ENCODE peak calls at places on chromosomes 13 and 19, in six cellular contexts. One of them, this sample, is unnamed.

GRCh38 chr13:24659239-24659638 is 21.0 kb upstream of the ATP12A start:
- DNase-seq in uterus: no peak
- DNase-seq in ovary: no peak
- DNase-seq in upper lobe of left lung: no peak
- DNase-seq in HCT116: no peak
- DNase-seq in breast epithelium: no peak
- DNase-seq in this sample: no peak

GRCh38 chr19:15249912-15250634 is 17.8 kb upstream of the EPHX3 start:
- DNase-seq in uterus: peak
- DNase-seq in ovary: peak
- DNase-seq in upper lobe of left lung: no peak
- DNase-seq in HCT116: no peak
- DNase-seq in breast epithelium: no peak
- DNase-seq in this sample: no peak

GRCh38 chr13:99758465-99759162 is 213.0 kb downstream of the ZIC5 start:
- DNase-seq in uterus: no peak
- DNase-seq in ovary: no peak
- DNase-seq in upper lobe of left lung: no peak
- DNase-seq in HCT116: no peak
- DNase-seq in breast epithelium: no peak
- DNase-seq in this sample: no peak

GRCh38 chr19:43316591-43317319 is 36.7 kb upstream of the CD177 start:
- DNase-seq in uterus: no peak
- DNase-seq in ovary: no peak
- DNase-seq in upper lobe of left lung: peak
- DNase-seq in HCT116: peak
- DNase-seq in breast epithelium: no peak
- DNase-seq in this sample: no peak

GRCh38 chr13:77523834-77524728 is 11.4 kb upstream of the SCEL start:
- DNase-seq in uterus: no peak
- DNase-seq in ovary: no peak
- DNase-seq in upper lobe of left lung: no peak
- DNase-seq in HCT116: no peak
- DNase-seq in breast epithelium: no peak
- DNase-seq in this sample: no peak

GRCh38 chr13:50676602-50677001 is 166.9 kb downstream of the DLEU7 start:
- DNase-seq in uterus: no peak
- DNase-seq in ovary: no peak
- DNase-seq in upper lobe of left lung: no peak
- DNase-seq in HCT116: no peak
- DNase-seq in breast epithelium: no peak
- DNase-seq in this sample: no peak

GRCh38 chr19:7561229-7561806 is 25.8 kb downstream of the PNPLA6 start:
- DNase-seq in uterus: no peak
- DNase-seq in ovary: no peak
- DNase-seq in upper lobe of left lung: peak
- DNase-seq in HCT116: no peak
- DNase-seq in breast epithelium: no peak
- DNase-seq in this sample: no peak

GRCh38 chr19:48445256-48445605 is 552 bp upstream of the GRWD1 start:
- DNase-seq in uterus: peak
- DNase-seq in ovary: no peak
- DNase-seq in upper lobe of left lung: no peak
- DNase-seq in HCT116: peak
- DNase-seq in breast epithelium: no peak
- DNase-seq in this sample: peak

GRCh38 chr13:26718872-26719271 is 41.7 kb downstream of the GPR12 start:
- DNase-seq in uterus: no peak
- DNase-seq in ovary: no peak
- DNase-seq in upper lobe of left lung: no peak
- DNase-seq in HCT116: no peak
- DNase-seq in breast epithelium: no peak
- DNase-seq in this sample: no peak

GRCh38 chr19:17311455-17312248 is 2.3 kb downstream of the DDA1 start:
- DNase-seq in uterus: no peak
- DNase-seq in ovary: no peak
- DNase-seq in upper lobe of left lung: no peak
- DNase-seq in HCT116: no peak
- DNase-seq in breast epithelium: no peak
- DNase-seq in this sample: no peak

GRCh38 chr19:18603255-18603957 is 3.2 kb downstream of the CRLF1 start:
- DNase-seq in uterus: no peak
- DNase-seq in ovary: no peak
- DNase-seq in upper lobe of left lung: peak
- DNase-seq in HCT116: no peak
- DNase-seq in breast epithelium: no peak
- DNase-seq in this sample: no peak

GRCh38 chr13:50468849-50469669 is 374.4 kb downstream of the DLEU7 start:
- DNase-seq in uterus: no peak
- DNase-seq in ovary: no peak
- DNase-seq in upper lobe of left lung: no peak
- DNase-seq in HCT116: no peak
- DNase-seq in breast epithelium: no peak
- DNase-seq in this sample: no peak

GRCh38 chr13:19864018-19864338 is 529 bp upstream of the ZMYM5 start:
- DNase-seq in uterus: peak
- DNase-seq in ovary: peak
- DNase-seq in upper lobe of left lung: peak
- DNase-seq in HCT116: no peak
- DNase-seq in breast epithelium: peak
- DNase-seq in this sample: no peak

GRCh38 chr13:71021810-71022422 is 845.1 kb downstream of the DACH1 start:
- DNase-seq in uterus: no peak
- DNase-seq in ovary: no peak
- DNase-seq in upper lobe of left lung: no peak
- DNase-seq in HCT116: no peak
- DNase-seq in breast epithelium: no peak
- DNase-seq in this sample: no peak

GRCh38 chr19:38033658-38034150 is 126.7 kb downstream of the SIPA1L3 start:
- DNase-seq in uterus: no peak
- DNase-seq in ovary: no peak
- DNase-seq in upper lobe of left lung: no peak
- DNase-seq in HCT116: no peak
- DNase-seq in breast epithelium: no peak
- DNase-seq in this sample: no peak

GRCh38 chr19:33344210-33344609 is 29.3 kb upstream of the CEBPG start:
- DNase-seq in uterus: peak
- DNase-seq in ovary: no peak
- DNase-seq in upper lobe of left lung: no peak
- DNase-seq in HCT116: no peak
- DNase-seq in breast epithelium: no peak
- DNase-seq in this sample: no peak

GRCh38 chr13:109737606-109738005 is 48.8 kb downstream of the IRS2 start:
- DNase-seq in uterus: no peak
- DNase-seq in ovary: no peak
- DNase-seq in upper lobe of left lung: no peak
- DNase-seq in HCT116: no peak
- DNase-seq in breast epithelium: no peak
- DNase-seq in this sample: no peak

GRCh38 chr13:61531383-61532065 is 115.9 kb upstream of the PCDH20 start:
- DNase-seq in uterus: no peak
- DNase-seq in ovary: no peak
- DNase-seq in upper lobe of left lung: no peak
- DNase-seq in HCT116: no peak
- DNase-seq in breast epithelium: no peak
- DNase-seq in this sample: no peak

GRCh38 chr13:44627441-44627840 is 51.3 kb upstream of the TSC22D1 start:
- DNase-seq in uterus: no peak
- DNase-seq in ovary: no peak
- DNase-seq in upper lobe of left lung: no peak
- DNase-seq in HCT116: no peak
- DNase-seq in breast epithelium: no peak
- DNase-seq in this sample: no peak

GRCh38 chr13:50078512-50079277 is 63.5 kb downstream of the KCNRG start:
- DNase-seq in uterus: no peak
- DNase-seq in ovary: no peak
- DNase-seq in upper lobe of left lung: no peak
- DNase-seq in HCT116: no peak
- DNase-seq in breast epithelium: no peak
- DNase-seq in this sample: no peak

GRCh38 chr19:1849132-1849474 is 820 bp upstream of the REXO1 start:
- DNase-seq in uterus: no peak
- DNase-seq in ovary: no peak
- DNase-seq in upper lobe of left lung: no peak
- DNase-seq in HCT116: no peak
- DNase-seq in breast epithelium: no peak
- DNase-seq in this sample: no peak
- H3K4me3 ChIP-seq in uterus: no peak
- H3K4me3 ChIP-seq in ovary: no peak
- H3K4me3 ChIP-seq in upper lobe of left lung: no peak
- H3K4me3 ChIP-seq in HCT116: peak
- H3K4me3 ChIP-seq in breast epithelium: no peak
- H3K4me3 ChIP-seq in this sample: no peak

DNA sequence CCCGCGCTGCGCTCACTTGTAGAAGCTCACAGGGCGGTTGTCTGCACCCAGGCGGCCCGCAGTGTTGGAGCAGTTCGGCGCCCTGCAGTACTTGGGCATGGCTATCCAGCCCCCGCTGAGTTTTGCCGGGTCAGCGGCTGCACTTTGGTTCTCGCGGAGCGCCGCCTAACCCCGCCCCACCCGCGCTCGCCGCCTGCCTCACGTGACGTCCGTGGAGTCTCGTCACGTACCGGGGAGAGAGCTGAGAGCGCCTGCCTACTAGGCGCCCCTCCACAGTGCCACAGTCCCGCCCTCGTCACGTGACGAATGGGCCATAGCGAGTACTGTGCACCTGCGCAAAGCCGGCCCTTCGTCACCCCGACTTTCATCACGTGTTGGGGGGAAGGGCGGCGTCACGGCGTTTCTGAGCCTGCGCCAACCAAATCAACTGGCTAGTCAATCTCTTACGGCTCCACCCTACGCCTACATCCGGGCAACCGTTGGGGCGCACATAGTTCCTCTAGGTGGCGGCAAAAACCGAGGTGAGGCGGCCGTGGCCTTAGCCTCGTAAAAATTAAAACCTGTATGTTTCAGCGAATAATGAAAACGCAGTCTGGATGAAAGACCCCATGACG is at the start of gene THAP8:
- DNase-seq in uterus: peak
- DNase-seq in ovary: peak
- DNase-seq in upper lobe of left lung: peak
- DNase-seq in HCT116: peak
- DNase-seq in breast epithelium: peak
- DNase-seq in this sample: peak
- TF ChIP-seq POLR2A in uterus: peak
- TF ChIP-seq POLR2A in ovary: peak
- TF ChIP-seq POLR2A in upper lobe of left lung: peak
- TF ChIP-seq POLR2A in HCT116: peak
- TF ChIP-seq POLR2A in breast epithelium: no peak
- TF ChIP-seq POLR2A in this sample: peak

GRCh38 chr19:40592170-40592569 is 9.0 kb upstream of the LTBP4 start:
- DNase-seq in uterus: no peak
- DNase-seq in ovary: no peak
- DNase-seq in upper lobe of left lung: no peak
- DNase-seq in HCT116: no peak
- DNase-seq in breast epithelium: no peak
- DNase-seq in this sample: no peak

GRCh38 chr19:40597329-40597838 is 3.8 kb upstream of the LTBP4 start:
- DNase-seq in uterus: no peak
- DNase-seq in ovary: no peak
- DNase-seq in upper lobe of left lung: no peak
- DNase-seq in HCT116: no peak
- DNase-seq in breast epithelium: no peak
- DNase-seq in this sample: no peak

GRCh38 chr19:40594251-40594650 is 6.9 kb upstream of the LTBP4 start:
- DNase-seq in uterus: no peak
- DNase-seq in ovary: no peak
- DNase-seq in upper lobe of left lung: no peak
- DNase-seq in HCT116: no peak
- DNase-seq in breast epithelium: no peak
- DNase-seq in this sample: no peak

GRCh38 chr19:40596608-40597328 is 4.4 kb upstream of the LTBP4 start:
- DNase-seq in uterus: peak
- DNase-seq in ovary: peak
- DNase-seq in upper lobe of left lung: peak
- DNase-seq in HCT116: peak
- DNase-seq in breast epithelium: no peak
- DNase-seq in this sample: no peak

GRCh38 chr19:40594657-40595077 is 6.5 kb upstream of the LTBP4 start:
- DNase-seq in uterus: no peak
- DNase-seq in ovary: no peak
- DNase-seq in upper lobe of left lung: no peak
- DNase-seq in HCT116: no peak
- DNase-seq in breast epithelium: no peak
- DNase-seq in this sample: no peak
- H3K4me3 ChIP-seq in uterus: no peak
- H3K4me3 ChIP-seq in ovary: no peak
- H3K4me3 ChIP-seq in upper lobe of left lung: no peak
- H3K4me3 ChIP-seq in HCT116: peak
- H3K4me3 ChIP-seq in breast epithelium: no peak
- H3K4me3 ChIP-seq in this sample: no peak

GRCh38 chr19:19623383-19623782 is 4.6 kb downstream of the LPAR2 start:
- DNase-seq in uterus: no peak
- DNase-seq in ovary: no peak
- DNase-seq in upper lobe of left lung: no peak
- DNase-seq in HCT116: no peak
- DNase-seq in breast epithelium: no peak
- DNase-seq in this sample: no peak

GRCh38 chr19:19619849-19620210 is 1.3 kb upstream of the PBX4 start:
- DNase-seq in uterus: no peak
- DNase-seq in ovary: no peak
- DNase-seq in upper lobe of left lung: no peak
- DNase-seq in HCT116: no peak
- DNase-seq in breast epithelium: no peak
- DNase-seq in this sample: no peak

GRCh38 chr19:19615086-19615485 is 3.4 kb downstream of the PBX4 start:
- DNase-seq in uterus: no peak
- DNase-seq in ovary: no peak
- DNase-seq in upper lobe of left lung: no peak
- DNase-seq in HCT116: peak
- DNase-seq in breast epithelium: no peak
- DNase-seq in this sample: no peak

GRCh38 chr19:19618384-19619051 is at the start of gene PBX4:
- DNase-seq in uterus: peak
- DNase-seq in ovary: peak
- DNase-seq in upper lobe of left lung: peak
- DNase-seq in HCT116: peak
- DNase-seq in breast epithelium: peak
- DNase-seq in this sample: peak

DNA sequence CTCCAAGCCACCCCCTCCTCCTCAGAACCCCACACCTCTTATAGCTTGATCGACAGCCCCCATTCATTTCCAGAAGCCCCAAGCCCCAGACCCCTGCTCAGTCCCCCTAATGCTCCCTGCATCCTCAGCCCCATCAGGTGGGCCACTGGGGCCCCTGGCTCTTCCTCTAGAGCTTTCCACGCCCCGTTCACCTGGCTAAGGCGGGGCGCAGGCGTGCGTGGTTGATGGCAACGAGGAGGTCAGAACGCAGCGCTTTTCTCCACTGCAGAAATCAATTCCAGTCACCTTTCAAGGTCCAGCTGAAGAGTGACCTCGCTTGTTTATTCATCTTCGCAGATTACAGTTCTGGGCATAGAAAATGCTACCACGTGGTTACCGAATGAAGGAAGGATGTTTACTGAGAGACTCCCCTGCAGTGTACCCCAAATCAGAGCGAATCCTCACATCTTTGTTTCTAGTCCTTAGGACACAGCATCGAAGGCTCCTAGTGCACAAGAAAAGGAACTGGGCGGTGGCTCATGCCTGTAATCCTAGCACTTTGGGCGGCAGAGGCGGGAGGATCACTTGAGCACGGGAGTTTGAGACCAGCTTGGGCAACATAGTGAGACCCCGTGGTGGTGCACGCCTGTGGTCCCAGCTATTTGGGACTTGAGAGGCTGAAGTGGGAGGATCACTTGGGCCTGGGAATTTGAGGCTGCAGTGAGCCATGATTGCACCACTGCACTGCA is 798 bp upstream of the PBX4 start:
- DNase-seq in uterus: no peak
- DNase-seq in ovary: no peak
- DNase-seq in upper lobe of left lung: peak
- DNase-seq in HCT116: no peak
- DNase-seq in breast epithelium: no peak
- DNase-seq in this sample: no peak
- TF ChIP-seq POLR2A in uterus: no peak
- TF ChIP-seq POLR2A in ovary: no peak
- TF ChIP-seq POLR2A in upper lobe of left lung: no peak
- TF ChIP-seq POLR2A in HCT116: no peak
- TF ChIP-seq POLR2A in breast epithelium: no peak
- TF ChIP-seq POLR2A in this sample: no peak

This sample was measured in tibial nerve.